ENCODE peak calls at places on chromosomes 12 and 14, in nine cellular contexts. One of them, this sample, is unnamed.

GRCh38 chr12:111453071-111453989 is 47.6 kb downstream of the SH2B3 start:
- DNase-seq in cardiac muscle cell: no peak
- DNase-seq in K562: no peak
- DNase-seq in ovary: no peak
- DNase-seq in CD8-positive, alpha-beta T cell: no peak
- DNase-seq in thoracic aorta: no peak
- DNase-seq in mucosa of descending colon: no peak
- DNase-seq in heart left ventricle: no peak
- DNase-seq in fibroblast of mammary gland: no peak
- DNase-seq in this sample: no peak

GRCh38 chr14:51072976-51073375 is 21.9 kb downstream of the TRIM9 start:
- DNase-seq in cardiac muscle cell: no peak
- DNase-seq in K562: no peak
- DNase-seq in ovary: no peak
- DNase-seq in CD8-positive, alpha-beta T cell: no peak
- DNase-seq in thoracic aorta: no peak
- DNase-seq in mucosa of descending colon: no peak
- DNase-seq in heart left ventricle: no peak
- DNase-seq in fibroblast of mammary gland: no peak
- DNase-seq in this sample: no peak

GRCh38 chr12:32331133-32331532 is 68.2 kb upstream of the FGD4 start:
- DNase-seq in cardiac muscle cell: peak
- DNase-seq in K562: no peak
- DNase-seq in ovary: no peak
- DNase-seq in CD8-positive, alpha-beta T cell: no peak
- DNase-seq in thoracic aorta: no peak
- DNase-seq in mucosa of descending colon: no peak
- DNase-seq in heart left ventricle: no peak
- DNase-seq in fibroblast of mammary gland: no peak
- DNase-seq in this sample: peak

GRCh38 chr14:75981426-75981825 is 369 bp downstream of the TGFB3 start:
- DNase-seq in cardiac muscle cell: no peak
- DNase-seq in K562: peak
- DNase-seq in ovary: peak
- DNase-seq in CD8-positive, alpha-beta T cell: no peak
- DNase-seq in thoracic aorta: no peak
- DNase-seq in mucosa of descending colon: peak
- DNase-seq in heart left ventricle: no peak
- DNase-seq in fibroblast of mammary gland: peak
- DNase-seq in this sample: peak

GRCh38 chr12:108833757-108834472 is 23.5 kb downstream of the SSH1 start:
- DNase-seq in cardiac muscle cell: peak
- DNase-seq in K562: no peak
- DNase-seq in ovary: no peak
- DNase-seq in CD8-positive, alpha-beta T cell: no peak
- DNase-seq in thoracic aorta: no peak
- DNase-seq in mucosa of descending colon: no peak
- DNase-seq in heart left ventricle: no peak
- DNase-seq in fibroblast of mammary gland: peak
- DNase-seq in this sample: no peak

GRCh38 chr14:51849095-51849494 is 11.3 kb upstream of the GNG2 start:
- DNase-seq in cardiac muscle cell: no peak
- DNase-seq in K562: no peak
- DNase-seq in ovary: no peak
- DNase-seq in CD8-positive, alpha-beta T cell: no peak
- DNase-seq in thoracic aorta: no peak
- DNase-seq in mucosa of descending colon: no peak
- DNase-seq in heart left ventricle: no peak
- DNase-seq in fibroblast of mammary gland: peak
- DNase-seq in this sample: peak

GRCh38 chr14:99168330-99168729 is 103.7 kb downstream of the BCL11B start:
- DNase-seq in cardiac muscle cell: no peak
- DNase-seq in K562: no peak
- DNase-seq in ovary: no peak
- DNase-seq in CD8-positive, alpha-beta T cell: no peak
- DNase-seq in thoracic aorta: no peak
- DNase-seq in mucosa of descending colon: no peak
- DNase-seq in heart left ventricle: no peak
- DNase-seq in fibroblast of mammary gland: no peak
- DNase-seq in this sample: no peak

GRCh38 chr14:30620178-30620577 is 1.9 kb upstream of the SCFD1 start:
- DNase-seq in cardiac muscle cell: peak
- DNase-seq in K562: no peak
- DNase-seq in ovary: no peak
- DNase-seq in CD8-positive, alpha-beta T cell: no peak
- DNase-seq in thoracic aorta: no peak
- DNase-seq in mucosa of descending colon: no peak
- DNase-seq in heart left ventricle: no peak
- DNase-seq in fibroblast of mammary gland: peak
- DNase-seq in this sample: peak

GRCh38 chr14:75877292-75877691 is 104.5 kb downstream of the TGFB3 start:
- DNase-seq in cardiac muscle cell: peak
- DNase-seq in K562: no peak
- DNase-seq in ovary: no peak
- DNase-seq in CD8-positive, alpha-beta T cell: no peak
- DNase-seq in thoracic aorta: no peak
- DNase-seq in mucosa of descending colon: no peak
- DNase-seq in heart left ventricle: no peak
- DNase-seq in fibroblast of mammary gland: peak
- DNase-seq in this sample: peak

GRCh38 chr12:109489955-109490565 is 12.6 kb downstream of the UBE3B start:
- DNase-seq in cardiac muscle cell: no peak
- DNase-seq in K562: no peak
- DNase-seq in ovary: no peak
- DNase-seq in CD8-positive, alpha-beta T cell: no peak
- DNase-seq in thoracic aorta: no peak
- DNase-seq in mucosa of descending colon: no peak
- DNase-seq in heart left ventricle: no peak
- DNase-seq in fibroblast of mammary gland: no peak
- DNase-seq in this sample: no peak

DNA sequence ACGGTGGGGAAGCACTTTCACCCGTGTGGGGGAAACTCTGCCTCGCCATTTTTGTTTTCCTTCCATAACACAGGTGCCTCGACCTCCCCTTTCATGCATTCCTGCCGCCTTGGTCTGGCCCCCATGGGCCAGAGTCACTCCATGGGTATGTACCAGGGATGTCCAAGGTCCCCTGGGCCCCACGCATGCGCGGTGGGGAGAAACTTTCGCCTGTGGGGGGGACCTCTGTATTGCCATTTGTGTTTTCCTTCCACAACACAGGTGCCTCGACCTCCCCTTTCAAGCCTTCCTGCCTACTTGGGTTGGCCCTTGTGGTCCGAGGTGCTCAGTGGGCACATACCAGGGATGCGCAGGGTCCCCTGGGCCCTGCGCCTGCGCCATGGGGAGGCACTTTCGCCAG is 345.8 kb downstream of the ALG10 start:
- DNase-seq in cardiac muscle cell: no peak
- DNase-seq in K562: no peak
- DNase-seq in ovary: no peak
- DNase-seq in CD8-positive, alpha-beta T cell: no peak
- DNase-seq in thoracic aorta: no peak
- DNase-seq in mucosa of descending colon: no peak
- DNase-seq in heart left ventricle: no peak
- DNase-seq in fibroblast of mammary gland: no peak
- DNase-seq in this sample: no peak
- H3K4me3 ChIP-seq in cardiac muscle cell: no peak
- H3K4me3 ChIP-seq in K562: no peak
- H3K4me3 ChIP-seq in ovary: no peak
- H3K4me3 ChIP-seq in CD8-positive, alpha-beta T cell: no peak
- H3K4me3 ChIP-seq in thoracic aorta: no peak
- H3K4me3 ChIP-seq in mucosa of descending colon: no peak
- H3K4me3 ChIP-seq in heart left ventricle: no peak
- H3K4me3 ChIP-seq in fibroblast of mammary gland: no peak
- H3K4me3 ChIP-seq in this sample: no peak

DNA sequence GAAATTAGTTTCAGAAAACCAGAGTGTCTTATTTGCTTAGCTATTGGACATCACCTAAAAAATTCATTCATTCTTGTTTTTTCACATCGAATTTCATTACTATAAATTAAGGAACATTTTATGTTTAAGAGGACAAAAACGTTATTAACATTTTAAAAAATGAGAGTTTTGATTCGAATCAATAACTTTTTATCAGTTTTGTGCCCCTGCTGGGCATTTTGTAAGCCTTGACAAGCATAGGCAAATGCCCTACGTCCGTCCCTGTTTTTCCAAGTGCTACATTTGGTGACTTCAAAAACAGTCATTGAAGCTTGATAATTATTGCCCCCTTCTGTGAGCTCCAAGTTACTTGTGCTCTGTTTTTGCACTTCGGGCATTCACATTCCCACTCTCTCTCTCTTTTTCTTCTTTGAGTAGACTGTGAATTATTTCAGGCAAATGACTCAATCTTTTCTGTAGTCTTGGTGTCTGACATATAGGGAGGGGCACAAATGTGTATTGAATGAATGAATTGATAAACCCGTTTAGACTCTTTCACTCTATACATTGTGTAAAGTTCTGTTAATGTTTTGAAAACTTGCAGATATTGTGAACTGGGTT is 1.2 kb downstream of the APAF1 start:
- DNase-seq in cardiac muscle cell: peak
- DNase-seq in K562: no peak
- DNase-seq in ovary: no peak
- DNase-seq in CD8-positive, alpha-beta T cell: no peak
- DNase-seq in thoracic aorta: no peak
- DNase-seq in mucosa of descending colon: no peak
- DNase-seq in heart left ventricle: no peak
- DNase-seq in fibroblast of mammary gland: peak
- DNase-seq in this sample: peak
- TF ChIP-seq CTCF in cardiac muscle cell: no peak
- TF ChIP-seq CTCF in K562: no peak
- TF ChIP-seq CTCF in ovary: no peak
- TF ChIP-seq CTCF in CD8-positive, alpha-beta T cell: no peak
- TF ChIP-seq CTCF in thoracic aorta: no peak
- TF ChIP-seq CTCF in mucosa of descending colon: no peak
- TF ChIP-seq CTCF in heart left ventricle: no peak
- TF ChIP-seq CTCF in fibroblast of mammary gland: peak
- TF ChIP-seq CTCF in this sample: peak

DNA sequence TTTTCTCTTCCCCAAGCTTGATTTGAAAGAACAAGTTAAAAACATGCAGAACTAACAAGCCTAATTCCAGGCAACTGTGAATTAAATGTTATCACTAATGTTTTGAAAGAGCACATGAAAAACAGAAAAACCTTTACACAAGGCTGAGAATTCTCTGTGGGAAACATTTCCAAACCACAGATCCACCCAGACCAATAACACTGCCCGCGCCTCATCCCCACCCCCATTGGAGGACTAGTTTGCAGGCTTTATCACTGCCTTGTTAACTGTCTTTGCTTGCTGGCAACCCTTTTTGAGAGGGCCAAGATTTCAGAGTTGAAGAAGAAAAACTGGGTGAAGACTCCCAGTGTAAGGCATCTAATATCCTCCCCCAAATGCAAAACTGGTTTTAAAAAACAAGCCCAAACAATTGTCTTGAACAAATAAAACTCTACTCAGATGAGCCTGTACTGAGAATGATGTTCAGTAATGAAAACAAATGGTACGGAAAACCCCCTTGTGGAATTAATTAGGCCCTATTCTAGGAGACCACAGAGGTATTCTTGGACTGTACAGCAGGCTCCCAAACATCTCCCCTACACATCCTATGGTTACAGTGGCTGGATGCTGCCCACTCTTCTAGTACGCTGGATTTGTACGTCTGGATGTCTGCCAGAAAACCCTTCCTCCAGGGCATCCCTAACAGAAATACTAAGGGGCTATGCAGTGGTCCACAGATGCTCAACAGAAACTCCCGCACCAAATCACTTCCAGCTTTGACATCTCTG is 5.8 kb downstream of the MAX start:
- DNase-seq in cardiac muscle cell: peak
- DNase-seq in K562: peak
- DNase-seq in ovary: peak
- DNase-seq in CD8-positive, alpha-beta T cell: no peak
- DNase-seq in thoracic aorta: no peak
- DNase-seq in mucosa of descending colon: no peak
- DNase-seq in heart left ventricle: no peak
- DNase-seq in fibroblast of mammary gland: peak
- DNase-seq in this sample: peak
- H3K4me3 ChIP-seq in cardiac muscle cell: no peak
- H3K4me3 ChIP-seq in K562: no peak
- H3K4me3 ChIP-seq in ovary: no peak
- H3K4me3 ChIP-seq in CD8-positive, alpha-beta T cell: no peak
- H3K4me3 ChIP-seq in thoracic aorta: no peak
- H3K4me3 ChIP-seq in mucosa of descending colon: no peak
- H3K4me3 ChIP-seq in heart left ventricle: no peak
- H3K4me3 ChIP-seq in fibroblast of mammary gland: no peak
- H3K4me3 ChIP-seq in this sample: no peak

GRCh38 chr12:65099182-65099581 is 21.9 kb downstream of the WIF1 start:
- DNase-seq in cardiac muscle cell: no peak
- DNase-seq in K562: no peak
- DNase-seq in ovary: no peak
- DNase-seq in CD8-positive, alpha-beta T cell: no peak
- DNase-seq in thoracic aorta: no peak
- DNase-seq in mucosa of descending colon: no peak
- DNase-seq in heart left ventricle: no peak
- DNase-seq in fibroblast of mammary gland: no peak
- DNase-seq in this sample: no peak

GRCh38 chr12:65098364-65098763 is 22.7 kb downstream of the WIF1 start:
- DNase-seq in cardiac muscle cell: no peak
- DNase-seq in K562: no peak
- DNase-seq in ovary: no peak
- DNase-seq in CD8-positive, alpha-beta T cell: no peak
- DNase-seq in thoracic aorta: no peak
- DNase-seq in mucosa of descending colon: no peak
- DNase-seq in heart left ventricle: no peak
- DNase-seq in fibroblast of mammary gland: peak
- DNase-seq in this sample: peak

GRCh38 chr12:65094722-65095121 is 26.4 kb downstream of the WIF1 start:
- DNase-seq in cardiac muscle cell: no peak
- DNase-seq in K562: no peak
- DNase-seq in ovary: no peak
- DNase-seq in CD8-positive, alpha-beta T cell: no peak
- DNase-seq in thoracic aorta: no peak
- DNase-seq in mucosa of descending colon: no peak
- DNase-seq in heart left ventricle: no peak
- DNase-seq in fibroblast of mammary gland: no peak
- DNase-seq in this sample: no peak

GRCh38 chr12:65100140-65100539 is 21.0 kb downstream of the WIF1 start:
- DNase-seq in cardiac muscle cell: peak
- DNase-seq in K562: no peak
- DNase-seq in ovary: no peak
- DNase-seq in CD8-positive, alpha-beta T cell: no peak
- DNase-seq in thoracic aorta: no peak
- DNase-seq in mucosa of descending colon: no peak
- DNase-seq in heart left ventricle: no peak
- DNase-seq in fibroblast of mammary gland: peak
- DNase-seq in this sample: peak
- TF ChIP-seq CTCF in cardiac muscle cell: peak
- TF ChIP-seq CTCF in K562: no peak
- TF ChIP-seq CTCF in ovary: no peak
- TF ChIP-seq CTCF in CD8-positive, alpha-beta T cell: no peak
- TF ChIP-seq CTCF in thoracic aorta: no peak
- TF ChIP-seq CTCF in mucosa of descending colon: no peak
- TF ChIP-seq CTCF in heart left ventricle: no peak
- TF ChIP-seq CTCF in fibroblast of mammary gland: peak
- TF ChIP-seq CTCF in this sample: peak

This sample was measured in epithelial cell of esophagus.